ENCODE peak calls at places on chromosome 1, in seven cellular contexts. U is cardiac muscle cell, P is NB4, K is esophagus squamous epithelium, E is AG10803, Y is RWPE2, O is dorsolateral prefrontal cortex. Z is an unnamed sample.

GRCh38 chr1:165543651-165544452 is at the start of gene LRRC52:
- DNase-seq in U (no peak), P (no peak), K (no peak), E (no peak), Y (no peak), O (peak), Z (no peak)

GRCh38 chr1:237058470-237058869 is 16.5 kb downstream of the RYR2 start:
- DNase-seq in U (no peak), P (no peak), K (no peak), E (no peak), Y (no peak), O (no peak), Z (no peak)

GRCh38 chr1:220791959-220792358 is 5.2 kb downstream of the MTARC1 start:
- DNase-seq in U (peak), P (no peak), K (no peak), E (no peak), Y (no peak), O (no peak), Z (no peak)

GRCh38 chr1:149962039-149962647 is 25.5 kb upstream of the MTMR11 start:
- DNase-seq in U (peak), P (peak), K (peak), E (peak), Y (no peak), O (no peak), Z (peak)

GRCh38 chr1:206698011-206698410 is 13.3 kb downstream of the MAPKAPK2 start:
- DNase-seq in U (no peak), P (no peak), K (no peak), E (no peak), Y (no peak), O (no peak), Z (no peak)

GRCh38 chr1:245105815-245106410 is 48.9 kb upstream of the KIF26B start:
- DNase-seq in U (no peak), P (no peak), K (no peak), E (peak), Y (no peak), O (no peak), Z (no peak)

GRCh38 chr1:201795066-201795465 is 33.9 kb upstream of the IPO9 start:
- DNase-seq in U (peak), P (peak), K (no peak), E (peak), Y (no peak), O (no peak), Z (no peak)

GRCh38 chr1:230109871-230110667 is 43.0 kb downstream of the GALNT2 start:
- DNase-seq in U (no peak), P (no peak), K (no peak), E (no peak), Y (no peak), O (no peak), Z (peak)

GRCh38 chr1:90000934-90001676 is 6.2 kb downstream of the ZNF326 start:
- DNase-seq in U (no peak), P (peak), K (no peak), E (no peak), Y (no peak), O (no peak), Z (peak)

GRCh38 chr1:46166521-46167462 is 8.1 kb upstream of the TSPAN1 start:
- DNase-seq in U (no peak), P (peak), K (no peak), E (no peak), Y (no peak), O (peak), Z (peak)

GRCh38 chr1:50139339-50139738 is 30.6 kb downstream of the ELAVL4 start:
- DNase-seq in U (no peak), P (no peak), K (no peak), E (no peak), Y (no peak), O (no peak), Z (no peak)

GRCh38 chr1:71634159-71634558 is 553.3 kb upstream of the ZRANB2 start:
- DNase-seq in U (no peak), P (no peak), K (no peak), E (no peak), Y (no peak), O (no peak), Z (no peak)

GRCh38 chr1:235326719-235327558 is 1.0 kb downstream of the ARID4B start:
- DNase-seq in U (peak), P (peak), K (no peak), E (no peak), Y (no peak), O (peak), Z (peak)

GRCh38 chr1:183148599-183148998 is 37.5 kb upstream of the LAMC2 start:
- DNase-seq in U (peak), P (no peak), K (no peak), E (peak), Y (no peak), O (no peak), Z (no peak)

GRCh38 chr1:224852901-224853568 is 76.4 kb upstream of the DNAH14 start:
- DNase-seq in U (peak), P (peak), K (no peak), E (peak), Y (no peak), O (no peak), Z (peak)

GRCh38 chr1:33925586-33925985 is 61.7 kb downstream of the HMGB4 start:
- DNase-seq in U (no peak), P (no peak), K (no peak), E (no peak), Y (no peak), O (no peak), Z (no peak)

GRCh38 chr1:38094711-38095336 is 48.2 kb upstream of the POU3F1 start:
- DNase-seq in U (no peak), P (no peak), K (no peak), E (no peak), Y (no peak), O (no peak), Z (no peak)

GRCh38 chr1:198648584-198648983 is 9.7 kb downstream of the PTPRC start:
- DNase-seq in U (no peak), P (no peak), K (no peak), E (no peak), Y (no peak), O (no peak), Z (no peak)

GRCh38 chr1:221611930-221612777 is 129.7 kb downstream of the DUSP10 start:
- DNase-seq in U (peak), P (peak), K (no peak), E (peak), Y (no peak), O (peak), Z (no peak)

GRCh38 chr1:171913385-171913784 is 72.1 kb downstream of the DNM3 start:
- DNase-seq in U (peak), P (no peak), K (no peak), E (peak), Y (no peak), O (no peak), Z (no peak)

GRCh38 chr1:53448241-53448841 is 10.9 kb upstream of the DMRTB1 start:
- DNase-seq in U (no peak), P (no peak), K (no peak), E (peak), Y (no peak), O (no peak), Z (no peak)

GRCh38 chr1:70115315-70115714 is 90.1 kb downstream of the LRRC40 start:
- DNase-seq in U (no peak), P (no peak), K (no peak), E (no peak), Y (no peak), O (no peak), Z (no peak)

GRCh38 chr1:70112838-70113237 is 92.5 kb downstream of the LRRC40 start:
- DNase-seq in U (no peak), P (peak), K (no peak), E (no peak), Y (no peak), O (no peak), Z (no peak)
- TF ChIP-seq CTCF in U (peak), P (peak), K (no peak), E (no peak), Y (no peak), O (no peak), Z (no peak)

GRCh38 chr1:2431095-2431494 is 18.7 kb upstream of the PEX10 start:
- DNase-seq in U (no peak), P (no peak), K (no peak), E (no peak), Y (no peak), O (no peak), Z (no peak)

GRCh38 chr1:2429780-2430591 is 17.6 kb upstream of the PEX10 start:
- DNase-seq in U (no peak), P (peak), K (no peak), E (no peak), Y (no peak), O (no peak), Z (peak)

GRCh38 chr1:2432519-2432918 is 20.2 kb upstream of the PEX10 start:
- DNase-seq in U (no peak), P (no peak), K (no peak), E (no peak), Y (no peak), O (no peak), Z (no peak)

GRCh38 chr1:2430592-2430973 is 18.2 kb upstream of the PEX10 start:
- DNase-seq in U (no peak), P (no peak), K (no peak), E (no peak), Y (no peak), O (no peak), Z (no peak)

GRCh38 chr1:2431503-2431902 is 19.1 kb upstream of the PEX10 start:
- DNase-seq in U (no peak), P (no peak), K (no peak), E (no peak), Y (no peak), O (no peak), Z (no peak)
- H3K4me3 ChIP-seq in U (no peak), P (no peak), K (peak), E (no peak), Y (peak), O (no peak), Z (no peak)

GRCh38 chr1:111742938-111743549 is 3.8 kb upstream of the INKA2 start:
- DNase-seq in U (no peak), P (no peak), K (no peak), E (no peak), Y (no peak), O (no peak), Z (no peak)
- TF ChIP-seq CTCF in U (no peak), P (no peak), K (no peak), E (no peak), Y (no peak), O (no peak), Z (no peak)

DNA sequence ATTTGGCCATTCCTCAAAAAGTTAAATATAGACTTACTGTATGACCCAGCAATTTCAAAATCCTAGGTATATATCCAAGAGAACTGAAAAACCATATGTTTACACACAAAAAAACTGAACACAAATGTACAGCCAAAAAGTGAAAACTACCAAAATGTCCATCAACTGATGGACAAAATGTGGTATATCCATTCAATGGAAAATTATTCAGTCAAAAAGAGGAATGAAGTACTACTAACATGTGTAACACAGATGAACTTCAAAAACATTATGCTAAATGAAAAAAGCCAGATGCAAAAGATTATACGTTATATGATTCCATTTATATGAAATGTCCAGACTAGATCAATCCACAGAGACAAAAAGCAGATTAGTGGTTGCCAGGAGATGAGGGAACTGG is 8.0 kb downstream of the AIDA start:
- DNase-seq in U (no peak), P (no peak), K (no peak), E (no peak), Y (no peak), O (no peak), Z (no peak)
- H3K4me3 ChIP-seq in U (no peak), P (no peak), K (no peak), E (no peak), Y (no peak), O (no peak), Z (no peak)

Z was measured in GM12865.